ENCODE peak calls at places on chromosomes 13 and 19, in nine cellular contexts. L is left ventricle myocardium inferior; D is uterus; K is psoas muscle; O is CD8-positive, alpha-beta memory T cell; H is naive thymus-derived CD4-positive, alpha-beta T cell; F is Karpas-422; G is neuronal stem cell; R is pancreas. I is an unnamed sample.

GRCh38 chr13:46158983-46159382 is 23.0 kb downstream of the LCP1 start:
- DNase-seq in L (no peak), D (no peak), K (no peak), O (no peak), H (no peak), F (no peak), G (no peak), R (no peak), I (no peak)

GRCh38 chr19:57560049-57560491 is 407 bp upstream of the ZNF550 start:
- DNase-seq in L (peak; percentile 51), D (peak; percentile 13), K (peak; percentile 60), O (no peak), H (no peak), F (no peak), G (no peak), R (no peak), I (no peak)

GRCh38 chr19:7658219-7658686 is 10.6 kb upstream of the RETN start:
- DNase-seq in L (no peak), D (no peak), K (no peak), O (no peak), H (no peak), F (peak; percentile 68), G (no peak), R (no peak), I (no peak)

GRCh38 chr13:108777421-108778420 is 148.3 kb downstream of the MYO16 start:
- DNase-seq in L (no peak), D (no peak), K (no peak), O (no peak), H (no peak), F (no peak), G (peak; percentile 23), R (no peak), I (no peak)

GRCh38 chr19:46386996-46387712 is 26.2 kb downstream of the CCDC8 start:
- DNase-seq in L (no peak), D (no peak), K (no peak), O (no peak), H (no peak), F (no peak), G (no peak), R (peak; percentile 49), I (no peak)

GRCh38 chr13:20182231-20182846 is 10.4 kb downstream of the GJB2 start:
- DNase-seq in L (no peak), D (no peak), K (no peak), O (peak; percentile 18), H (no peak), F (peak; percentile 90), G (peak; percentile 74), R (no peak), I (no peak)

GRCh38 chr13:33751151-33751550 is 66.8 kb upstream of the RFC3 start:
- DNase-seq in L (no peak), D (no peak), K (no peak), O (no peak), H (no peak), F (no peak), G (no peak), R (no peak), I (no peak)

GRCh38 chr13:114099191-114099590 is 33.2 kb downstream of the RASA3 start:
- DNase-seq in L (peak; percentile 83), D (peak; percentile 72), K (peak; percentile 94), O (no peak), H (no peak), F (no peak), G (no peak), R (peak; percentile 62), I (peak; percentile 30)

GRCh38 chr13:112765734-112766133 is 75.9 kb downstream of the ATP11A start:
- DNase-seq in L (no peak), D (no peak), K (no peak), O (no peak), H (no peak), F (no peak), G (no peak), R (no peak), I (no peak)

GRCh38 chr19:44142014-44142523 is 715 bp downstream of the ZNF234 start:
- DNase-seq in L (no peak), D (no peak), K (no peak), O (no peak), H (no peak), F (no peak), G (no peak), R (no peak), I (no peak)

GRCh38 chr13:46121033-46121432 is 16.2 kb upstream of the CPB2 start:
- DNase-seq in L (no peak), D (no peak), K (no peak), O (no peak), H (no peak), F (no peak), G (no peak), R (no peak), I (no peak)

GRCh38 chr19:39319098-39319891 is 1.4 kb downstream of the LRFN1 start:
- DNase-seq in L (no peak), D (no peak), K (no peak), O (no peak), H (no peak), F (no peak), G (no peak), R (no peak), I (no peak)

GRCh38 chr19:39321832-39322176 is 1.1 kb upstream of the LRFN1 start:
- DNase-seq in L (no peak), D (no peak), K (no peak), O (no peak), H (no peak), F (no peak), G (no peak), R (no peak), I (no peak)

GRCh38 chr19:39319892-39320168 is 833 bp downstream of the LRFN1 start:
- DNase-seq in L (no peak), D (no peak), K (no peak), O (no peak), H (no peak), F (no peak), G (no peak), R (no peak), I (no peak)

GRCh38 chr19:39318690-39319089 is 2.0 kb downstream of the LRFN1 start:
- DNase-seq in L (no peak), D (no peak), K (no peak), O (no peak), H (no peak), F (no peak), G (no peak), R (no peak), I (no peak)

DNA sequence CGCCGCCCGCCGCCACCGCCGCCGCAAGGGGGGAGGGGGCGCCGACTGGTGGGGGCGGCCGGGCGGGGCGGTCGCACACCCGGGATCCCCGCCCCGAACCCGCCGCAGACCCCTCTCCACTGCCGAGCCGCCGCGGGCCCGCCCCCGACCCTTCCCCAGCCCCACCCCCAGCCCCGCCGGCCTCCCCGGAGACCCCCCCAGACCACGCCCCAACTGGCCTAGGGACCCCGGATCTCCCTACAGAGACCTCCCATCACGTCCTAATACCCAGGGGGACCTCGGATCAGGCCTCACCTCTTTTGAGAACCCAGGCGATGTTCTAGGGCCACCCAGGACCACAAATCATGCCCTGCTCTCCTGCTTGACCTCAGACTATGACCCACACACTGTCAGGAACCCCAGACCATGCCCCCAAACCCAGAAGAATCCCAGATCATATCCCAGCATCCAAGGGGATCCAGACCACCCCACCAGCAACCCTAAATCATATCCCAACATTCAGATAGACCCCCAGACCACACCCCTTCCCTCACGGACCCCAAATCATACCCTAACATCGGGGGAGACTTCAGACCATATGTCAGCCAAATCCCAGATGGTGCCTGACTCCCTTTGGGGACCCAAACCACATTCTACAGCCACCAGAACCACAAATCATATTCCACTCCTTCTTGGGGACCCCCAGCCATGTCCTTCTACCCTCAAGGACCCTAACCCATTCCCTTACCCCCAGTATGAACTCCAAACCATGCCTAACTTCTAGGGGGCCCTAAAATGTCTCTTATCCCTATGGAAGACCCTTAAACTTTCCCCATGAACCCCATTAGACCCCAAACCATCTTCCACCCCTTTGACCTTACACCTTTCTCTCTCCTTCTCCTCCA is 527 bp upstream of the LRFN1 start:
- DNase-seq in L (no peak), D (no peak), K (no peak), O (no peak), H (no peak), F (no peak), G (no peak), R (no peak), I (no peak)
- H3K4me3 ChIP-seq in L (peak overlapping the region; percentile 65), D (peak overlapping the region; percentile 36), K (peak overlapping the region; percentile 41), O (no peak overlapping the region), H (no peak overlapping the region), F (no peak overlapping the region), G (peak overlapping the region; percentile 43), R (no peak overlapping the region), I (peak overlapping the region; percentile 31)

GRCh38 chr19:1015782-1016646 is 4.9 kb downstream of the TMEM259 start:
- DNase-seq in L (peak; percentile 15), D (no peak), K (peak; percentile 53), O (no peak), H (no peak), F (no peak), G (no peak), R (no peak), I (no peak)
- H3K4me3 ChIP-seq in L (peak overlapping the region; percentile 89), D (no peak overlapping the region), K (peak overlapping the region; percentile 88), O (no peak overlapping the region), H (no peak overlapping the region), F (no peak overlapping the region), G (no peak overlapping the region), R (no peak overlapping the region), I (no peak overlapping the region)

DNA sequence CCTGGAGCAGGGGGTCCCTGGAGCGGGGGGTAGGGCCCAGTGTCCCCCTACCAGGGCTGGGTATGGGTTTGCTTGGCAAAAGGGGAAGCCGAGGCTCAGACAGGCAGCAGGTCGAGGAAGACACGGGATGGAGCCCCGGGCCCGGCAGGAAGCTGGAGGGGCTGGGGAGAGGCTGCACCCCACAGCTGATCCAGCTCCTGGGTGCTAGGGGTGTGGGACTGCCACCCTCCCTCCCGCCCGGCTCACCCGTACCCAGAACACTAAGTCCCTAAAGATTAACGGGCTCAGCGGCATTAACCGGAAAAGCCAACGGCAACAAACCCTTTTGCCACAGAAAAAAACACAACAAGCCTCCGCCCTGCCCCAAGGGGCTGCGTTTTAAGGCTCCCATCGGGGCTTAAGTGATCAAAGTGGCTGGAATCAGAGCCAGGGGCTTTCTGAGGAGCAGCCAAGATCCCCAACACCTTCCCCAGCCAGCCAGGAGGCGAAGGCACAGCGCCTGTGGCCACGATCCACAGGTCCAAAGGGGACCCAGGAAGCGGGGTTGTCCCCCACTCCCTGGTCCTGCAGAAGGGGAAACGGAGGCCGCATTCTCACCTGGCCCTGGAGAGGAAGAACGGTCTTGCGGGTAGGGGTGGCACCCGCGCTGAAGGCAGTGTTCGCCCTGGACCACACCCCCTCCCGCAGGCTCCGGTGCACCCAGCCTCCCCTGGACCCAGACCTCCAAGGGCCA is 5.3 kb downstream of the TCF3 start:
- DNase-seq in L (no peak), D (no peak), K (no peak), O (no peak), H (no peak), F (no peak), G (no peak), R (no peak), I (no peak)
- H3K4me3 ChIP-seq in L (no peak overlapping the region), D (no peak overlapping the region), K (no peak overlapping the region), O (no peak overlapping the region), H (no peak overlapping the region), F (no peak overlapping the region), G (no peak overlapping the region), R (no peak overlapping the region), I (no peak overlapping the region)

DNA sequence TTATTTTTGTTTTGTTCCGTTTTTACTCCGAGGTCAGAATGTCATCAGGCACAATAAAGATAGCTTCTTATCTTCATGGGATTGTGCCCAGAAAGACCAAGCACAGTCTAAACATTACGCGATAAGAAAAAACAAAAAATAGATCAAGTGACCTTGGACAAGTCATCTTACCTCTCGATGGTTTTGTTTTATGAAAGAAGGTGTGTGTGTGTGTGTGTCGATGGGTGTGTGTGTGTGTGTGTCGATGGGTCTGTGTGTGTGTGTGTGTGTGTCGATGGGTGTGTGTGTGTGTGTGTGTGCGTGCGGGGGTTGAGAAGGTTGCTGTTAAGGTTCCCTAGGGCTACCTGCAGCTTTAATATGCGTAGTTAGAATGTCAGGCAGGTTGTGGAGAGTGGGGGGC is 616 bp upstream of the ATP8A2 start:
- DNase-seq in L (no peak), D (no peak), K (no peak), O (no peak), H (no peak), F (no peak), G (no peak), R (no peak), I (no peak)
- H3K4me3 ChIP-seq in L (no peak overlapping the region), D (no peak overlapping the region), K (no peak overlapping the region), O (no peak overlapping the region), H (no peak overlapping the region), F (no peak overlapping the region), G (no peak overlapping the region), R (no peak overlapping the region), I (no peak overlapping the region)

I was measured in LNCaP clone FGC.